ENCODE peak calls at places on chromosomes 11 and 22, in seven cellular contexts. K is CD8-positive, alpha-beta T cell; D is A673; R is fibroblast of lung; C is lower leg skin; X is cardiac fibroblast; E is breast epithelium. V is an unnamed sample.

GRCh38 chr11:129143335-129143734 is 48.8 kb downstream of the ARHGAP32 start:
- DNase-seq in E (peak), R (peak), D (peak), X (peak), K (no peak), C (peak), V (peak)

GRCh38 chr11:115590254-115590653 is 86.0 kb upstream of the CADM1 start:
- DNase-seq in X (no peak), D (no peak), C (no peak), K (no peak), R (no peak), E (no peak), V (no peak)

GRCh38 chr11:28837599-28837998 is 729.4 kb downstream of the METTL15 start:
- DNase-seq in C (no peak), D (no peak), X (no peak), R (no peak), E (no peak), K (no peak), V (no peak)

GRCh38 chr11:32164836-32165235 is 74.0 kb downstream of the RCN1 start:
- DNase-seq in C (no peak), K (no peak), E (no peak), D (no peak), X (no peak), R (no peak), V (no peak)

GRCh38 chr11:75565221-75565814 is 3.3 kb downstream of the SERPINH1 start:
- DNase-seq in X (peak), K (no peak), R (peak), D (no peak), E (peak), C (peak), V (peak)

GRCh38 chr22:30424471-30425326 is 869 bp upstream of the MTFP1 start:
- DNase-seq in X (peak), E (no peak), C (no peak), K (no peak), D (peak), R (no peak), V (peak)

GRCh38 chr11:280762-281485 is 2.7 kb downstream of the NLRP6 start:
- DNase-seq in C (peak), R (no peak), E (no peak), K (no peak), X (no peak), D (no peak), V (no peak)

GRCh38 chr11:133104014-133104753 is 428.1 kb downstream of the OPCML start:
- DNase-seq in K (no peak), C (no peak), R (no peak), E (no peak), X (no peak), D (no peak), V (no peak)

GRCh38 chr11:110711776-110712642 is at the start of gene ARHGAP20:
- DNase-seq in K (peak), D (peak), X (peak), C (peak), R (peak), E (peak), V (peak)

GRCh38 chr11:75775056-75775455 is 6.5 kb downstream of the DGAT2 start:
- DNase-seq in E (no peak), C (no peak), K (no peak), D (no peak), X (no peak), R (no peak), V (no peak)

GRCh38 chr11:28674432-28675076 is 566.4 kb downstream of the METTL15 start:
- DNase-seq in X (peak), K (no peak), R (peak), D (peak), C (no peak), E (no peak), V (peak)

GRCh38 chr11:37110383-37110782 is 512.3 kb upstream of the RAG2 start:
- DNase-seq in X (no peak), R (no peak), E (no peak), D (peak), K (no peak), C (no peak), V (no peak)

GRCh38 chr11:105244157-105244820 is 104.7 kb upstream of the CARD18 start:
- DNase-seq in E (no peak), X (peak), R (peak), K (no peak), C (no peak), D (peak), V (peak)

GRCh38 chr11:13928566-13929251 is 33.8 kb upstream of the SPON1 start:
- DNase-seq in E (no peak), X (peak), K (no peak), R (peak), C (no peak), D (peak), V (peak)

GRCh38 chr22:31857247-31857646 is 87.1 kb upstream of the YWHAH start:
- DNase-seq in X (no peak), C (no peak), D (no peak), E (no peak), R (no peak), K (no peak), V (no peak)

GRCh38 chr11:100825610-100826009 is 138.5 kb downstream of the ARHGAP42 start:
- DNase-seq in E (no peak), X (no peak), C (no peak), R (no peak), D (no peak), K (no peak), V (no peak)

GRCh38 chr22:44362249-44363040 is 49.7 kb upstream of the SHISAL1 start:
- DNase-seq in K (no peak), E (no peak), C (no peak), X (no peak), R (no peak), D (no peak), V (no peak)

GRCh38 chr11:8110396-8110795 is 29.4 kb downstream of the TUB start:
- DNase-seq in C (no peak), R (no peak), E (no peak), K (no peak), X (no peak), D (no peak), V (no peak)

GRCh38 chr22:39664485-39665200 is 94.1 kb downstream of the CACNA1I start:
- DNase-seq in E (no peak), K (peak), D (no peak), R (no peak), C (no peak), X (no peak), V (no peak)

GRCh38 chr11:94912806-94913205 is 60.5 kb downstream of the CWC15 start:
- DNase-seq in K (no peak), D (no peak), C (no peak), X (no peak), R (no peak), E (no peak), V (no peak)

GRCh38 chr11:64643258-64643881 is 52.4 kb downstream of the SLC22A12 start:
- DNase-seq in C (no peak), E (no peak), X (no peak), D (peak), R (no peak), K (no peak), V (no peak)

GRCh38 chr22:36397081-36397766 is 9.5 kb upstream of the MYH9 start:
- DNase-seq in C (no peak), E (no peak), D (no peak), R (peak), X (peak), K (no peak), V (peak)

GRCh38 chr11:34866375-34866774 is 49.8 kb downstream of the APIP start:
- DNase-seq in K (no peak), E (no peak), C (no peak), X (peak), D (peak), R (no peak), V (peak)

DNA sequence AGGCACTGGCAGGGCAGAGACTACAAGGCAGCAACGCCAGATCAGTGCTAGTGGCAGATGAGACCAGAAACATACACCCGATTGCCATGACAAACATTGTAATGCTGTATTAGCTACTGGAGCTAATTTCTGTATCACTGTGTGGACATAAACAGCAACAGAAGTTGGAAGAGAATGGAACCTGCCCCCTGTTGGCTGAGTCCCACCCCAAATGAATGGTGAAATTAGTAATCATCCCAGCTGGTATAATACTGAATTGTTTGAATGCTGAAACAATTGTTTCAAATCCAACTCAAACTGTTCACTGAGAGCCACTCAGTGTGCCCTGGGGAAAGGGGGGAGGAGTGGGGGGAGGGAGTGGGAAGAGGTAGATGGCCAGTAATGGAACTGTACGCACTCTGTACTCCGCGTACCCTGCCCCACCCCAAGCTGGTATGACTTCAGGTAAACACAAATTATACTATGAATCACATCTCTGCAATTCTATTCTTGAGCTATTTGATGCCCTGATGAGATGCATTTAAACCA is 11.2 kb upstream of the BIRC3 start:
- DNase-seq in X (no peak), R (peak), K (no peak), D (no peak), E (peak), C (peak), V (no peak)
- TF ChIP-seq CTCF in X (peak), R (no peak), K (no peak), D (peak), E (no peak), C (no peak), V (no peak)

DNA sequence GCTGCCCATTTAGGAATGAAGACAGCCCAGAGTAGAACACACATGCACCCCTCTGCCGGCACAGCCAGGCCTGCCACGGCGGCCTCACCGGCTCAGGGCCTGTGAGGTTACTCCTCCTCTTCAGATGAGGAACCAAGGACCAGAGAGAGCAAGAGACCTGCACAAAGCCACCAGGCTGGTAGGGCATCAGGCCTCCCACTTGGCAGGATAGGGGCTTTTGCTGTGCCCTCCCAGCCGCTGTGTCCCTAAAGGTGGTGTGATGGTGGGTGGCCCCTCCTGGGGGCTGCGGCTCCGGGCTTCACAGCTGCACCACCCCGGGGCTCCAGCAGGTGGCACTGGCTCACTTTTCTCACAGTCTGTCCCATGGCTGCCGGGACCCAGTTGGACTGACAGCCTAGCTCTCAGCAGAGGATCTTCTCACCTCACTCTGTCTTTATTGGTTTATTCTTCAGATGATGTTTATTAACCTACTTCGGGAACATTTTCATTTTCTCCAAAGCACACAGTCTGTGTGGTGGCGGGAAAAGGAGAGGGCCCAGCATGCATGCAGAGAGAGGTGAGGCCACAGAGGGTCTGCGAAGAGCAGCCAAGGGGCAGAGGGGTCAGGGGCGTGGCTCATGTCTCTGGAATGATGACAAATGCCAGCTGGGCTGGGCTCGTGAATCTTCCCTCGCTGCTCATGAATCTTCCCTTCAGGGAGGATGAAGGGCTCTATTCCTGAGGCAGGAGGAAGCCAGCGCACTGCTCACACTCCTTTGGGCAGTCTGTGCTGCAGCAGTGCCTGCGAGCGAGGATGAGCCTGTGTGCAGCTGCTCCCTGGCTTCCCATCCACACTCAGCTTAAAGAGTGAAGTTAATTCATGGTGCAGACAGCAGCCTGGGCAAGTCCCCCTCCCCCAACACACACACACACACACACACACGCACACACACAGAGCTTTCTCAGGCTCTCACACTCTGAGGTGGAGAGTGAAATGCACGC is 101.1 kb upstream of the PITPNB start:
- DNase-seq in X (peak), R (peak), E (no peak), K (peak), C (peak), D (peak), V (peak)
- H3K4me3 ChIP-seq in X (no peak), R (no peak), E (no peak), K (no peak), C (no peak), D (no peak), V (no peak)

DNA sequence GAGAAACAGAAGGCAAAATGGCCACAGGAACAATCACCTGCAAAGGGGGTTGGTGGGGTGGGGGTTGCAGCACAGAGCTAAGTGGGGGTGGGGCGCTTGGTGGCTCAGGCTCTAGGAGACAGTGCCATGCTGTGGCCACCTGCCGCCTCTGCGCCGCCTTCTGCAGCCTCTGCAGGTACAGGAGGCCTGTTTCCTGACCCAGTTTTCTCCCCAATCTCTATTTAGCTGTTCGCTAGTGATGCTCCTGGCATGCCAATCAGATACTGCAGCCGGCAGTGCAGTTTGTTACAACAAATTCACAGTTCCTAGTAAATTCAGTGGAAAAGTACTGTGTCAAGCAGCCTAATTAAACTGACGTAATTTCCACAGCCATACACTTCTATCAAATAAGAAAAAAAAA is 106.4 kb downstream of the SERGEF start:
- DNase-seq in X (no peak), C (no peak), D (no peak), E (no peak), R (no peak), K (no peak), V (no peak)
- TF ChIP-seq CTCF in X (peak), C (no peak), D (peak), E (no peak), R (no peak), K (no peak), V (no peak)

GRCh38 chr11:21785351-21785750 is 407.5 kb upstream of the ANO5 start:
- DNase-seq in E (no peak), C (no peak), D (no peak), R (no peak), K (no peak), X (no peak), V (no peak)

DNA sequence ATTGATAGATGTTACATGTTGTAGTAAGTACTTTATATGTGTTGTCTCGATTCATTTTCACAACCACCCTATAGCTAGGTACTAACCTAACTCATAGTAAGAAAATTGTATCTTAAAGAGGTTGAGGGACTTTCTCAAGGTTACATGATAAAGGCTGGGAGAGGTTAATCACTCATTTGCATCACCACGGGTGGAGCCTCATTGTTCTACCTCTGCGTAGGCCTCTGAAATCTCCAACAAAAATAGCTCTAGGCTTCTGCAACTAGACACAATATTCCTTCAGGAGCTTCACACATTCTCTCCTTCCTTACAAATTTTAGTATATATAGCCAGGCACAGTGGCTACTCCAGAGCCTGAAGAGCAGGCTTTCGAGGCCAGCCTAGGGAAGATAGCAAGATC is 408.9 kb upstream of the ANO5 start:
- DNase-seq in C (no peak), K (no peak), X (no peak), D (no peak), R (no peak), E (no peak), V (no peak)
- H3K4me3 ChIP-seq in C (no peak), K (no peak), X (no peak), D (no peak), R (no peak), E (no peak), V (no peak)

GRCh38 chr11:93133710-93134109 is 64.1 kb downstream of the SLC36A4 start:
- DNase-seq in X (peak), K (no peak), C (no peak), E (no peak), R (peak), D (no peak), V (peak)

GRCh38 chr11:93128574-93128973 is 69.2 kb downstream of the SLC36A4 start:
- DNase-seq in X (no peak), E (no peak), K (no peak), D (no peak), C (no peak), R (no peak), V (no peak)

GRCh38 chr11:93131709-93132108 is 66.1 kb downstream of the SLC36A4 start:
- DNase-seq in D (peak), E (no peak), X (peak), C (no peak), K (no peak), R (no peak), V (no peak)
- TF ChIP-seq CTCF in D (peak), E (no peak), X (no peak), C (no peak), K (no peak), R (no peak), V (peak)

V was measured in fibroblast of mammary gland.